ENCODE peak calls at places on chromosomes 1 and 21, in five cellular contexts. W is NCI-H1105 treated with DMSO at 0.1 percent for 48 hours, B is midbrain, H is iris pigment epithelial cell, I is foreskin keratinocyte. A is an unnamed sample.

GRCh38 chr1:150566589-150567340 is 12.6 kb downstream of the MCL1 start:
- DNase-seq in W (no peak), B (no peak), H (no peak), I (no peak), A (no peak)

GRCh38 chr21:33478858-33479678 is 706 bp downstream of the TMEM50B start:
- DNase-seq in W (peak), B (no peak), H (peak), I (peak), A (peak)

GRCh38 chr1:153443486-153443885 is 17.0 kb downstream of the S100A7 start:
- DNase-seq in W (no peak), B (no peak), H (no peak), I (no peak), A (no peak)

GRCh38 chr1:160862151-160863061 is at the start of gene CD244:
- DNase-seq in W (no peak), B (no peak), H (no peak), I (peak), A (peak)

GRCh38 chr1:25130895-25131294 is 101.4 kb downstream of the SYF2 start:
- DNase-seq in W (no peak), B (no peak), H (no peak), I (no peak), A (no peak)

GRCh38 chr1:181319903-181320302 is 163.4 kb upstream of the CACNA1E start:
- DNase-seq in W (no peak), B (no peak), H (no peak), I (no peak), A (no peak)

GRCh38 chr1:164602142-164602429 is 43.1 kb downstream of the PBX1 start:
- DNase-seq in W (peak), B (no peak), H (no peak), I (peak), A (peak)

GRCh38 chr1:88640060-88640459 is 44.0 kb upstream of the PKN2 start:
- DNase-seq in W (no peak), B (no peak), H (no peak), I (no peak), A (no peak)

GRCh38 chr1:147800852-147801251 is 40.5 kb upstream of the GJA5 start:
- DNase-seq in W (no peak), B (no peak), H (no peak), I (peak), A (no peak)

GRCh38 chr1:201999625-202000238 is 10.7 kb upstream of the ELF3 start:
- DNase-seq in W (peak), B (peak), H (peak), I (no peak), A (peak)

GRCh38 chr1:235878082-235878781 is 11.5 kb upstream of the LYST start:
- DNase-seq in W (no peak), B (peak), H (no peak), I (peak), A (no peak)

GRCh38 chr1:235843458-235843857 is 23.2 kb downstream of the LYST start:
- DNase-seq in W (peak), B (peak), H (peak), I (peak), A (no peak)

GRCh38 chr1:221747840-221748239 is 6.0 kb upstream of the DUSP10 start:
- DNase-seq in W (no peak), B (no peak), H (no peak), I (no peak), A (no peak)

GRCh38 chr1:197620660-197621273 is 154.5 kb downstream of the DENND1B start:
- DNase-seq in W (no peak), B (no peak), H (no peak), I (no peak), A (no peak)

GRCh38 chr1:107588321-107588720 is 376.7 kb downstream of the VAV3 start:
- DNase-seq in W (no peak), B (no peak), H (no peak), I (no peak), A (no peak)

GRCh38 chr1:162732566-162733335 is 57.8 kb upstream of the HSD17B7 start:
- DNase-seq in W (no peak), B (peak), H (no peak), I (no peak), A (peak)

GRCh38 chr1:167777253-167777618 is 55.5 kb downstream of the MPZL1 start:
- DNase-seq in W (no peak), B (no peak), H (no peak), I (no peak), A (no peak)

GRCh38 chr1:152003846-152004442 is 10.3 kb upstream of the S100A10 start:
- DNase-seq in W (no peak), B (no peak), H (no peak), I (no peak), A (no peak)

GRCh38 chr1:54834007-54834541 is 33.0 kb upstream of the TTC22 start:
- DNase-seq in W (no peak), B (no peak), H (no peak), I (no peak), A (no peak)

GRCh38 chr1:32944180-32944579 is 20.4 kb downstream of the RNF19B start:
- DNase-seq in W (no peak), B (no peak), H (no peak), I (no peak), A (no peak)

GRCh38 chr21:30487336-30487735 is at the start of gene KRTAP19-2:
- DNase-seq in W (no peak), B (no peak), H (no peak), I (no peak), A (no peak)

GRCh38 chr1:6488602-6489382 is 2.7 kb downstream of the PLEKHG5 start:
- DNase-seq in W (no peak), B (no peak), H (no peak), I (peak), A (peak)

GRCh38 chr1:204941415-204942338 is 71.0 kb downstream of the NFASC start:
- DNase-seq in W (peak), B (peak), H (peak), I (peak), A (no peak)

GRCh38 chr1:38114231-38114630 is 67.6 kb upstream of the POU3F1 start:
- DNase-seq in W (no peak), B (peak), H (no peak), I (no peak), A (no peak)

GRCh38 chr1:180863158-180863775 is 49.4 kb upstream of the KIAA1614 start:
- DNase-seq in W (peak), B (peak), H (peak), I (peak), A (no peak)

GRCh38 chr1:29417558-29417858 is 181.2 kb downstream of the PTPRU start:
- DNase-seq in W (no peak), B (no peak), H (no peak), I (no peak), A (no peak)

GRCh38 chr1:44174630-44175029 is 33.2 kb upstream of the KLF18 start:
- DNase-seq in W (no peak), B (no peak), H (no peak), I (no peak), A (no peak)